ENCODE peak calls at places on chromosomes 2 and 18, in eight cellular contexts. U is breast epithelium; I is RKO; A is NCI-H2107; O is activated CD4-positive, alpha-beta T cell treated with anti-CD3 and anti-CD28 coated beads for 1 hour; W is CD4-positive, CD25-positive, alpha-beta regulatory T cell; H is foreskin fibroblast; V is spleen. P is an unnamed sample.

GRCh38 chr2:220064282-220065042 is 437.0 kb downstream of the SLC4A3 start:
- DNase-seq in A (no peak), I (no peak), V (no peak), H (no peak), O (no peak), W (no peak), U (no peak), P (no peak)

GRCh38 chr2:227856697-227857096 is 14.7 kb upstream of the DAW1 start:
- DNase-seq in U (no peak), O (no peak), W (no peak), I (no peak), V (no peak), H (no peak), A (no peak), P (no peak)

GRCh38 chr2:217887841-217888665 is 114.7 kb downstream of the TNS1 start:
- DNase-seq in I (no peak), O (no peak), H (no peak), U (no peak), V (peak; percentile 83), A (no peak), W (no peak), P (no peak)

GRCh38 chr2:70670202-70670601 is 97.8 kb downstream of the ADD2 start:
- DNase-seq in O (no peak), H (no peak), W (no peak), V (no peak), A (no peak), U (no peak), I (no peak), P (no peak)

GRCh38 chr2:107303964-107304363 is 418.0 kb upstream of the ST6GAL2 start:
- DNase-seq in W (no peak), I (peak; percentile 18), U (no peak), O (no peak), H (no peak), V (no peak), A (no peak), P (no peak)

GRCh38 chr2:27032495-27033252 is at the start of gene TMEM214:
- DNase-seq in A (peak; percentile 63), V (peak; percentile 98), U (peak; percentile 76), O (peak; percentile 63), I (peak; percentile 90), H (peak; percentile 96), W (peak; percentile 70), P (peak; percentile 81)

GRCh38 chr2:159226059-159226461 is 60.4 kb downstream of the WDSUB1 start:
- DNase-seq in H (peak; percentile 63), V (no peak), O (no peak), U (no peak), W (no peak), I (peak; percentile 50), A (no peak), P (peak; percentile 36)

GRCh38 chr2:46087492-46087891 is 209.7 kb upstream of the EPAS1 start:
- DNase-seq in O (no peak), A (no peak), V (no peak), I (no peak), U (no peak), W (no peak), H (no peak), P (no peak)

GRCh38 chr2:196703660-196704209 is 64.2 kb downstream of the CCDC150 start:
- DNase-seq in O (no peak), A (no peak), V (no peak), H (peak; percentile 64), U (no peak), I (no peak), W (no peak), P (no peak)

GRCh38 chr2:8440029-8440778 is 241.7 kb upstream of the ID2 start:
- DNase-seq in V (no peak), A (no peak), U (no peak), H (no peak), O (no peak), I (no peak), W (no peak), P (no peak)

GRCh38 chr2:129813404-129813803 is 166.1 kb upstream of the RAB6C start:
- DNase-seq in V (no peak), A (no peak), I (no peak), H (no peak), O (no peak), W (no peak), U (no peak), P (no peak)

GRCh38 chr18:62445386-62445917 is 77.4 kb upstream of the ZCCHC2 start:
- DNase-seq in V (no peak), H (no peak), A (no peak), I (peak; percentile 7), W (no peak), U (no peak), O (no peak), P (no peak)

GRCh38 chr2:6372317-6372903 is 493.3 kb downstream of the CMPK2 start:
- DNase-seq in I (no peak), U (no peak), O (no peak), W (no peak), V (no peak), A (no peak), H (peak; percentile 80), P (no peak)

GRCh38 chr2:203155406-203155805 is 83.4 kb upstream of the CYP20A1 start:
- DNase-seq in O (no peak), W (peak; percentile 44), U (no peak), V (no peak), H (no peak), A (no peak), I (no peak), P (no peak)

GRCh38 chr2:237075749-237076599 is 9.7 kb upstream of the COPS8 start:
- DNase-seq in O (no peak), W (no peak), V (no peak), U (no peak), H (no peak), I (no peak), A (no peak), P (no peak)

GRCh38 chr2:60554649-60555065 is 1.2 kb upstream of the BCL11A start:
- DNase-seq in U (no peak), A (no peak), O (no peak), H (no peak), W (no peak), V (peak; percentile 87), I (peak; percentile 31), P (peak; percentile 19)

GRCh38 chr2:237889811-237890210 is 30.4 kb downstream of the RAMP1 start:
- DNase-seq in U (no peak), W (no peak), I (no peak), H (no peak), O (no peak), A (no peak), V (peak; percentile 16), P (no peak)

GRCh38 chr2:237026981-237027711 is 58.5 kb upstream of the COPS8 start:
- DNase-seq in H (peak; percentile 88), A (peak; percentile 53), W (peak; percentile 8), U (peak; percentile 75), O (no peak), V (peak; percentile 86), I (peak; percentile 56), P (peak; percentile 73)

GRCh38 chr2:152825834-152826233 is 107.4 kb downstream of the ARL6IP6 start:
- DNase-seq in O (no peak), I (no peak), W (no peak), A (no peak), V (no peak), U (no peak), H (no peak), P (peak; percentile 19)

GRCh38 chr2:231132126-231132525 is 7.3 kb upstream of the HTR2B start:
- DNase-seq in H (peak; percentile 79), A (no peak), I (no peak), U (no peak), O (no peak), W (no peak), V (no peak), P (no peak)

GRCh38 chr2:200679157-200679934 is 93.5 kb downstream of the AOX1 start:
- DNase-seq in V (no peak), O (no peak), A (no peak), H (no peak), U (peak; percentile 25), W (no peak), I (no peak), P (no peak)

GRCh38 chr2:158464426-158465281 is 7.9 kb downstream of the PKP4 start:
- DNase-seq in V (no peak), U (no peak), I (peak; percentile 34), W (peak; percentile 28), A (no peak), H (peak; percentile 21), O (no peak), P (peak; percentile 27)

GRCh38 chr2:213145723-213146242 is 5.6 kb downstream of the IKZF2 start:
- DNase-seq in H (no peak), I (no peak), O (no peak), V (no peak), U (no peak), A (peak; percentile 0), W (no peak), P (no peak)

GRCh38 chr2:71069376-71069775 is 928 bp downstream of the NAGK start:
- DNase-seq in V (peak; percentile 47), I (peak; percentile 56), W (no peak), O (no peak), H (peak; percentile 43), U (no peak), A (no peak), P (no peak)

GRCh38 chr18:36294031-36294430 is 3.5 kb upstream of the FHOD3 start:
- DNase-seq in H (peak; percentile 51), W (no peak), A (no peak), I (peak; percentile 44), O (no peak), U (no peak), V (no peak), P (no peak)

P was measured in kidney glomerular epithelial cell.